ENCODE peak calls at places on chromosomes 6 and 20, in six cellular contexts. One of them, this sample, is unnamed.

GRCh38 chr6:151388997-151389639 is 2.2 kb downstream of the ZBTB2 start:
- DNase-seq in left ventricle myocardium inferior: no peak
- DNase-seq in H1: no peak
- DNase-seq in fibroblast of lung: no peak
- DNase-seq in SJSA1: no peak
- DNase-seq in H9: no peak
- DNase-seq in this sample: no peak

GRCh38 chr6:36651659-36652379 is 26.7 kb upstream of the CDKN1A start:
- DNase-seq in left ventricle myocardium inferior: no peak
- DNase-seq in H1: no peak
- DNase-seq in fibroblast of lung: no peak
- DNase-seq in SJSA1: no peak
- DNase-seq in H9: no peak
- DNase-seq in this sample: no peak

GRCh38 chr6:43992126-43992663 is 135.1 kb downstream of the MRPL14 start:
- DNase-seq in left ventricle myocardium inferior: no peak
- DNase-seq in H1: no peak
- DNase-seq in fibroblast of lung: no peak
- DNase-seq in SJSA1: no peak
- DNase-seq in H9: no peak
- DNase-seq in this sample: no peak

GRCh38 chr6:129276986-129277385 is 394.0 kb downstream of the LAMA2 start:
- DNase-seq in left ventricle myocardium inferior: no peak
- DNase-seq in H1: no peak
- DNase-seq in fibroblast of lung: no peak
- DNase-seq in SJSA1: no peak
- DNase-seq in H9: no peak
- DNase-seq in this sample: no peak

GRCh38 chr20:38764563-38765355 is 16.5 kb downstream of the ACTR5 start:
- DNase-seq in left ventricle myocardium inferior: no peak
- DNase-seq in H1: no peak
- DNase-seq in fibroblast of lung: peak; percentile 87
- DNase-seq in SJSA1: peak; percentile 48
- DNase-seq in H9: no peak
- DNase-seq in this sample: no peak

GRCh38 chr6:149239573-149240209 is 77.8 kb upstream of the TAB2 start:
- DNase-seq in left ventricle myocardium inferior: no peak
- DNase-seq in H1: no peak
- DNase-seq in fibroblast of lung: no peak
- DNase-seq in SJSA1: no peak
- DNase-seq in H9: no peak
- DNase-seq in this sample: no peak

GRCh38 chr6:53069431-53069830 is 4.2 kb downstream of the FBXO9 start:
- DNase-seq in left ventricle myocardium inferior: no peak
- DNase-seq in H1: no peak
- DNase-seq in fibroblast of lung: no peak
- DNase-seq in SJSA1: no peak
- DNase-seq in H9: no peak
- DNase-seq in this sample: no peak

GRCh38 chr6:36301085-36301658 is 31.3 kb downstream of the PNPLA1 start:
- DNase-seq in left ventricle myocardium inferior: no peak
- DNase-seq in H1: no peak
- DNase-seq in fibroblast of lung: no peak
- DNase-seq in SJSA1: no peak
- DNase-seq in H9: no peak
- DNase-seq in this sample: no peak

DNA sequence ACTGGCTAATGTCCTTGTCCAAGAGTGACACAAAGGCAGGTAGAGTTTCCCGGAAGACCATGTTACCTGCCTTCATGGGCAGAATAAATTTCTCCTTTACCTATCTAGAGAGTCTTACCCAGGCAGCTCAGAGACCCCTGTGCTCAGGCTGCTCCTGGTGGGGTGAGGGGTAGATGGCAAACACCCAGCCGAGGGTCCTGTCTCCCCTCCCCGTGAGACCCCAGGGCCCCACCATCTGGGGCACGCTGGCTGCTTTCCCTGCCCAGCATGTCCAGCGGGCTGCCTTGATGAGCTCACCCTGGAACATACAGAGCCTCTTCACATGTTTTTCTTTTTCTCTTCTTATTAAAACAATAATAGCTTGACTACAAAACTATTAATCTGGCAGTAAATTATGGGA is 116.5 kb downstream of the EDN3 start:
- DNase-seq in left ventricle myocardium inferior: no peak
- DNase-seq in H1: no peak
- DNase-seq in fibroblast of lung: no peak
- DNase-seq in SJSA1: no peak
- DNase-seq in H9: no peak
- DNase-seq in this sample: no peak
- H3K27ac ChIP-seq in left ventricle myocardium inferior: no peak overlapping the region
- H3K27ac ChIP-seq in H1: no peak overlapping the region
- H3K27ac ChIP-seq in fibroblast of lung: no peak overlapping the region
- H3K27ac ChIP-seq in SJSA1: no peak overlapping the region
- H3K27ac ChIP-seq in H9: no peak overlapping the region
- H3K27ac ChIP-seq in this sample: no peak overlapping the region

DNA sequence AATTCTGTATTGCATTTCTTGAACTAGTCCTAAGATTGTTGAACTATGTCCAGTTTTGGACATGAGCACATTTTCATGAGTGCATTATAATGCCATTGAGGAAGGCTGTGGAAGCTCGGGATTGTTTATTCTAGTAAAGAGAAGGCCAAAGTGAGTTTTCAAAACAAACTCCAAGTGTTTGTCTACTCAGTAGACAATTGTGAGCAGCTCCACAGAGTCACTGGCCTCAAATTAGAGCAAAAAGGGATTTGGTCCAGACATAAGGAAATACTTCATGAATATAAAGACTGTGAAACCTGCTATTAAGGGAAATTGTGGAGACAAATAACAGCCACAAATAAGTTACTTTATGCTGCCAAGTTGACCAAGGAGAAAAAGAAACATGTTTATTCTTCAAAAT is 42.6 kb upstream of the PREP start:
- DNase-seq in left ventricle myocardium inferior: no peak
- DNase-seq in H1: no peak
- DNase-seq in fibroblast of lung: no peak
- DNase-seq in SJSA1: no peak
- DNase-seq in H9: no peak
- DNase-seq in this sample: no peak
- H3K4me1 ChIP-seq in left ventricle myocardium inferior: no peaks in the 10 kb centered on the region
- H3K4me1 ChIP-seq in H1: no peaks in the 10 kb centered on the region
- H3K4me1 ChIP-seq in fibroblast of lung: no peaks in the 10 kb centered on the region
- H3K4me1 ChIP-seq in SJSA1: no peaks in the 10 kb centered on the region
- H3K4me1 ChIP-seq in H9: no peaks in the 10 kb centered on the region
- H3K4me1 ChIP-seq in this sample: no peaks in the 10 kb centered on the region

GRCh38 chr6:11600251-11600650 is 62.7 kb downstream of the TMEM170B start:
- DNase-seq in left ventricle myocardium inferior: no peak
- DNase-seq in H1: no peak
- DNase-seq in fibroblast of lung: no peak
- DNase-seq in SJSA1: no peak
- DNase-seq in H9: no peak
- DNase-seq in this sample: no peak

GRCh38 chr6:11601776-11602605 is 64.4 kb downstream of the TMEM170B start:
- DNase-seq in left ventricle myocardium inferior: no peak
- DNase-seq in H1: no peak
- DNase-seq in fibroblast of lung: no peak
- DNase-seq in SJSA1: peak; percentile 94
- DNase-seq in H9: peak; percentile 68
- DNase-seq in this sample: no peak

GRCh38 chr6:11595903-11596302 is 58.4 kb downstream of the TMEM170B start:
- DNase-seq in left ventricle myocardium inferior: no peak
- DNase-seq in H1: no peak
- DNase-seq in fibroblast of lung: no peak
- DNase-seq in SJSA1: no peak
- DNase-seq in H9: no peak
- DNase-seq in this sample: no peak

GRCh38 chr6:11596640-11597237 is 59.2 kb downstream of the TMEM170B start:
- DNase-seq in left ventricle myocardium inferior: no peak
- DNase-seq in H1: no peak
- DNase-seq in fibroblast of lung: no peak
- DNase-seq in SJSA1: no peak
- DNase-seq in H9: no peak
- DNase-seq in this sample: no peak

GRCh38 chr6:11598687-11599086 is 61.1 kb downstream of the TMEM170B start:
- DNase-seq in left ventricle myocardium inferior: no peak
- DNase-seq in H1: no peak
- DNase-seq in fibroblast of lung: no peak
- DNase-seq in SJSA1: no peak
- DNase-seq in H9: no peak
- DNase-seq in this sample: no peak
- H3K27ac ChIP-seq in left ventricle myocardium inferior: no peak overlapping the region
- H3K27ac ChIP-seq in H1: no peak overlapping the region
- H3K27ac ChIP-seq in fibroblast of lung: no peak overlapping the region
- H3K27ac ChIP-seq in SJSA1: no peak overlapping the region
- H3K27ac ChIP-seq in H9: no peak overlapping the region
- H3K27ac ChIP-seq in this sample: no peak overlapping the region

GRCh38 chr20:50932881-50933280 is 1.6 kb upstream of the ADNP start:
- DNase-seq in left ventricle myocardium inferior: no peak
- DNase-seq in H1: no peak
- DNase-seq in fibroblast of lung: no peak
- DNase-seq in SJSA1: peak; percentile 41
- DNase-seq in H9: no peak
- DNase-seq in this sample: no peak

GRCh38 chr20:50931048-50931305 is 260 bp downstream of the ADNP start:
- DNase-seq in left ventricle myocardium inferior: no peak
- DNase-seq in H1: no peak
- DNase-seq in fibroblast of lung: no peak
- DNase-seq in SJSA1: no peak
- DNase-seq in H9: no peak
- DNase-seq in this sample: no peak

GRCh38 chr20:50932016-50932338 is 740 bp upstream of the ADNP start:
- DNase-seq in left ventricle myocardium inferior: no peak
- DNase-seq in H1: no peak
- DNase-seq in fibroblast of lung: no peak
- DNase-seq in SJSA1: no peak
- DNase-seq in H9: no peak
- DNase-seq in this sample: no peak

GRCh38 chr20:50930139-50931047 is 844 bp downstream of the ADNP start:
- DNase-seq in left ventricle myocardium inferior: no peak
- DNase-seq in H1: no peak
- DNase-seq in fibroblast of lung: no peak
- DNase-seq in SJSA1: no peak
- DNase-seq in H9: no peak
- DNase-seq in this sample: peak; percentile 74

DNA sequence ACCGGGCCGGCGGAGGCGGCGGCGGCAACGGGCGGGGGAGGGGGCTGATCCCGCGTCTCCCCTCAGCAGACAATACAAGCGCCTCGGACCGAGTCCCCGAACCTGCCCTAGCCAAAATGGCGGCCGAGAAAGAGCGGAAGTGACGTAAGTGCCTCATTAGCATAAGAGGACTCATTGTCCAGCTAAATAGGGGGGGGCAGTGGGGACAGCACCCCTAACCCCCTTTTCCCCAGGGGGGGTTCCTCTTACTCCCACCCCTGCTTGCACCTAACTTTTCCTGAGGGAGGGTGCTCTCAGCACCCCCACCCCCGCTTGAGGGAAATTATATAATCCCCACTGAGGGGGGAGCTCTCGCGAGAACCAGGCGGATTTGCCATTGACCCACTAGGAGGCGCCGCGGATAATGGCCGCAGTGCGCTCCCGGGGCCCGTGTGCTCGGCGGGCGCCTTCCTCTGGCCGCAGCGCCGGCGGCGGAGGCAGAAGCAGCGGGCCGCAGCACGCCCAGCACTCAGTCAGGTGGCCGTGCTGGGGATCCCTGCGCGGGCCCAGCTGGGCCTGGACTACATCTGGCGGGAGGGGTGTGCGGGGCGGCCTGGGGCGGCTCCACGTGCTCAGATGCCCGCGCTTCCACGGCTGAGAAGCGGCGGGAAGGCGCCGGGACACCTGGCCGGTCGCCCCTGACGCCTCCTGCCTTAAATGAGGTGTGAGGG is at the start of gene ADNP:
- DNase-seq in left ventricle myocardium inferior: peak; percentile 90
- DNase-seq in H1: peak; percentile 90
- DNase-seq in fibroblast of lung: peak; percentile 95
- DNase-seq in SJSA1: peak; percentile 97
- DNase-seq in H9: peak; percentile 92
- DNase-seq in this sample: peak; percentile 91
- H3K4me1 ChIP-seq in left ventricle myocardium inferior: peaks cover 55% of the 10 kb centered on the region
- H3K4me1 ChIP-seq in H1: peaks cover 8% of the 10 kb centered on the region
- H3K4me1 ChIP-seq in fibroblast of lung: peaks cover 6% of the 10 kb centered on the region
- H3K4me1 ChIP-seq in SJSA1: peaks cover 29% of the 10 kb centered on the region
- H3K4me1 ChIP-seq in H9: peaks cover 6% of the 10 kb centered on the region
- H3K4me1 ChIP-seq in this sample: peaks cover 7% of the 10 kb centered on the region